ENCODE peak calls at places on chromosomes 2 and 18, in five cellular contexts. S is A549, B is AG04450, V is tibial nerve, G is MM.1S. M is an unnamed sample.
A peak's percentile ranks its signal among the peaks of the same experiment; 100 is the strongest.

GRCh38 chr18:25787281-25787680 is 303.1 kb downstream of the SS18 start:
- DNase-seq in G (no peak), S (no peak), B (no peak), V (no peak), M (no peak)

GRCh38 chr18:49168970-49169619 is 218.3 kb upstream of the SMAD7 start:
- DNase-seq in V (no peak), S (no peak), G (peak; percentile 63), B (no peak), M (no peak)

GRCh38 chr2:38535745-38536506 is 66.8 kb downstream of the HNRNPLL start:
- DNase-seq in B (no peak), S (peak; percentile 82), G (peak; percentile 75), V (peak; percentile 88), M (peak; percentile 60)

GRCh38 chr2:169165791-169166190 is 96.4 kb downstream of the DHRS9 start:
- DNase-seq in S (no peak), B (no peak), V (no peak), G (no peak), M (no peak)

GRCh38 chr2:162123806-162124758 is 28.0 kb downstream of the GCG start:
- DNase-seq in V (peak; percentile 60), G (peak; percentile 73), B (no peak), S (peak; percentile 51), M (no peak)

GRCh38 chr2:129233751-129234406 is 745.6 kb upstream of the RAB6C start:
- DNase-seq in S (peak; percentile 10), B (no peak), V (peak; percentile 24), G (no peak), M (no peak)

GRCh38 chr2:65835106-65835505 is 402.7 kb upstream of the SPRED2 start:
- DNase-seq in G (no peak), S (no peak), B (no peak), V (no peak), M (no peak)

GRCh38 chr18:67041334-67041733 is 437.4 kb upstream of the CDH19 start:
- DNase-seq in S (no peak), V (no peak), B (no peak), G (no peak), M (no peak)

GRCh38 chr2:166695154-166695553 is 193.1 kb upstream of the XIRP2 start:
- DNase-seq in S (no peak), V (no peak), G (no peak), B (no peak), M (no peak)

GRCh38 chr2:11133238-11133935 is 21.9 kb upstream of the SLC66A3 start:
- DNase-seq in V (no peak), S (no peak), B (no peak), G (no peak), M (no peak)

GRCh38 chr2:21422050-21422449 is 298.3 kb downstream of the TDRD15 start:
- DNase-seq in V (no peak), B (no peak), S (peak; percentile 34), G (peak; percentile 23), M (peak; percentile 83)

GRCh38 chr2:91477731-91478672 is 2786.5 kb downstream of the RPIA start:
- DNase-seq in B (no peak), G (no peak), V (no peak), S (no peak), M (peak; percentile 6)

GRCh38 chr2:179518891-179519290 is 254.3 kb upstream of the SESTD1 start:
- DNase-seq in S (no peak), B (no peak), V (no peak), G (no peak), M (no peak)

GRCh38 chr18:2274613-2275012 is 296.7 kb downstream of the METTL4 start:
- DNase-seq in V (no peak), G (no peak), B (no peak), S (no peak), M (no peak)

GRCh38 chr2:118244686-118245085 is 156.4 kb downstream of the INSIG2 start:
- DNase-seq in B (no peak), G (no peak), V (no peak), S (no peak), M (no peak)

GRCh38 chr2:3447789-3448317 is 68.4 kb downstream of the TRAPPC12 start:
- DNase-seq in V (no peak), B (no peak), G (no peak), S (no peak), M (no peak)

GRCh38 chr2:157691131-157691530 is 62.5 kb upstream of the ACVR1C start:
- DNase-seq in G (no peak), V (no peak), S (no peak), B (no peak), M (no peak)

GRCh38 chr2:6828299-6828584 is 37.5 kb downstream of the CMPK2 start:
- DNase-seq in B (no peak), V (no peak), G (peak; percentile 29), S (peak; percentile 28), M (peak; percentile 50)

GRCh38 chr2:207473866-207474251 is 55.9 kb upstream of the CREB1 start:
- DNase-seq in B (no peak), S (no peak), G (no peak), V (no peak), M (no peak)

GRCh38 chr2:32832821-32833220 is 113.9 kb upstream of the LTBP1 start:
- DNase-seq in S (no peak), V (no peak), B (peak; percentile 36), G (no peak), M (no peak)

GRCh38 chr18:25678226-25678625 is 326.3 kb upstream of the ZNF521 start:
- DNase-seq in G (no peak), S (no peak), B (no peak), V (no peak), M (no peak)

GRCh38 chr18:50689578-50689977 is 129.7 kb downstream of the MAPK4 start:
- DNase-seq in G (no peak), S (no peak), B (no peak), V (no peak), M (no peak)

DNA sequence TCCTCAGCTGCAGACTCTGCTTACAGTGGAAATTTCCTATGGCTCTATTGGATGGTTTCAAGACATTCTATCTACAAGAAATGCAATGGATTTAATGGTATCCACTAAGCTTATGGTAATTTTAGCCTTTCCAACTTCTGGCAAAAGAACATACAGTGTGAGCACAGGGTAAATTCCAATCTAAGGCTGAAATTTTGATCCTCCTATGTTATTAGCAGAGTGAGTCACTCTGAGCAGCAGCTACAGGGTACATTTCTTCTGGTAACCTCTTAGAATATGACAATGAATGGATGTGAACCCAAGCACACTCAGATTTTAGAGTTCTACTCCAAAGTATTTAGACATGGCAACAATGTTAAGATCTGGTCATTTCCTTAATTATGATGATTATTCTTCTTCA is 361.8 kb upstream of the PIK3C3 start:
- DNase-seq in G (no peak), S (no peak), B (no peak), V (no peak), M (no peak)
- H3K4me3 ChIP-seq in G (no peak overlapping the region), S (no peak overlapping the region), B (no peak overlapping the region), V (no peak overlapping the region), M (no peak overlapping the region)

GRCh38 chr2:68857855-68858456 is 13.2 kb downstream of the BMP10 start:
- DNase-seq in V (no peak), B (no peak), G (no peak), S (no peak), M (no peak)
- H3K4me3 ChIP-seq in V (no peak overlapping the region), B (no peak overlapping the region), G (no peak overlapping the region), S (no peak overlapping the region), M (no peak overlapping the region)

GRCh38 chr18:21632393-21632792 is 20.3 kb downstream of the SNRPD1 start:
- DNase-seq in S (no peak), V (no peak), B (no peak), G (no peak), M (peak; percentile 19)

GRCh38 chr18:21634588-21635199 is 22.6 kb downstream of the SNRPD1 start:
- DNase-seq in B (no peak), G (no peak), S (no peak), V (no peak), M (no peak)

GRCh38 chr18:21629089-21629832 is 17.1 kb downstream of the SNRPD1 start:
- DNase-seq in V (no peak), G (no peak), B (no peak), S (no peak), M (no peak)
- H3K4me3 ChIP-seq in V (no peak overlapping the region), G (no peak overlapping the region), B (no peak overlapping the region), S (no peak overlapping the region), M (no peak overlapping the region)

DNA sequence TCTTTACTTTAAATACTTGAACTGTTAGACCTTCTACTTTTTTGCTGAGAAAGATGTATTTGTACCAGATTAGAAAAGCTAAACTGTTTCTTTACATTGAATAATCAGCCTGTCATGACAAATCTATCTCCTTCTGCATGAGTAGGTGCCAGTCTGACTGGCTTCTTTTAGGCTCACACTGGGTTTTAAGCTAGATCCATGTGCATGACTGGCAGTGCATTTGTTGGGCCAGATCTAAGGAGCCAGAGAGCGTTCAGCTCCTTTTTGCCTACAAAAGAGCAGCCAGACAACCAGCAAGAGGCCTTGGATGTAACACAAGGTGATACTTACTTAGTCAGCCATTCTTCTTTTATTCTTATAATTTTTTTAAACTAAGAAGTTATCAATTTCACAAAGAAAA is 82.0 kb upstream of the OTX1 start:
- DNase-seq in V (no peak), B (no peak), G (no peak), S (no peak), M (no peak)
- H3K4me3 ChIP-seq in V (no peak overlapping the region), B (no peak overlapping the region), G (no peak overlapping the region), S (no peak overlapping the region), M (no peak overlapping the region)

DNA sequence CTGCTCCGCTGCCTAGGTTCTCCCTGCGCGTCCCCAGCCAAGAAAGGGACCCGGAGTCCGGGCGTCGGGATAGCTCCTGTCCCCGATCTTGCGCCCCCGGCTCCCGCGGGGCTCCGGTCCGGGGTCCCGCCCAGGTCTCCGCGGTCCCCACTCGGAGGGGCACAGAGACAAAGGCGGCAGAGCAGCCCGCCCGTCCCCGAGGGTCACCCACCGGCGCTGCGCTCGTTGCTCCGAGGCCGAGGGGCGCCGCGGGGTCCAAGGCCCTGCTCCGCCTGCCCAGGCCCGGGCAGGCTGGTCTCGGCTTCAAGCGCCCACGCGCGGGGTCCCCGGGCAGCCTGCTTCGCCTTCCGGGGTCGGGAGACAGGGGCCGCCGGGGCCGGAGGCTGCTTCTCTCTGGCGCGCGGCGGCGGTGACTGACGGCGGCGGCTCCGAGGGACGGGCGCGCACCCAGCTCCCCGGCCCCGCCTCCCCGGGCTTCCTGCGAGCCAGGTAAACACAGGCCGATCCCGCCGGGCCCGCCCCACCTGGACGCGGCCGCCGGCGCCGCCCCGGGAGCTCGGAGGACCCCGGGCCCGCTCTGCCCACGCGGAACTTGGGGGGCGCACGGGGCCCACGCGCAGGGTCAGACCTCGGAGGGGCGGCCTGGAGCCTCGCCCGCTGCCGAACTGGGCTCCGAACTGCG is at the start of gene MBP:
- DNase-seq in S (peak; percentile 45), B (no peak), G (peak; percentile 56), V (peak; percentile 37), M (peak; percentile 68)
- H3K4me3 ChIP-seq in S (peak within 1 kb of the TSS; percentile 62), B (peak within 1 kb of the TSS; percentile 58), G (peak within 1 kb of the TSS; percentile 67), V (peak within 1 kb of the TSS; percentile 87), M (peak within 1 kb of the TSS; percentile 67)

DNA sequence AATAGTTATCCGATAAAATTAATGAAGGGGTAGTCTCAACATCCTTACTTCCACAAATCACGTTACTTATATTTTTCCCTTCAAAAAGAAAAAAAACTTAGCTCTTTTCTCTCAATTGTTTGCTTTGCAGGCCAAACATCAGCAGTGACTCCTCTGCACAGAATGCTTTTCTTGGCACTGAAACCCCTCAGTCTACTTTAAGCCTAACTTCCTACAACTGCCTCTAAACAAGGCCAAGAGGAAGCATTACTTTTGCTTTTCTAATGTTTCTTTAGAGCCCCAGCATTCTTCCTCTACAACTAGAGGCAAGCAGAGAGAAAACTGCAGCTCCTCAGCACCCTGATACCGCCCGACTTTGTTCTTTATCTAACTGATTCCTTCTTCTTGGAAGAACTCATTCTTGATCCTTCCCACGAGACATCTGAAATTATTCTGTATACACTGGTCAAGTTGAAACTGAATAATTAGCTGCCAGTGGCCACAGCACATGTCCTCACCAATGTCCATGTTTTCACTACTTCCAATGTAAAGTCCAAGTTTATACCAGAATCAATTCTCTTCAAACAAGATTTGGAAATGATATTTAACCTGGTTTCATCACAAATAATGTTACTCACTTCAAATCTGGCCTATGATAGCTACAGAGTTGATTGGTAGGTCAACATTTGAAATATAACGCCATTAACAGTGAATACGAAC is 55.3 kb downstream of the DTNB start:
- DNase-seq in V (peak; percentile 9), G (no peak), S (peak; percentile 52), B (peak; percentile 55), M (no peak)
- H3K4me3 ChIP-seq in V (no peak overlapping the region), G (no peak overlapping the region), S (peak overlapping the region; percentile 15), B (no peak overlapping the region), M (no peak overlapping the region)

M was measured in HAP-1.